ENCODE peak calls at places on chromosomes 16 and 17, in four cellular contexts. One of them, this sample, is unnamed.

GRCh38 chr17:47694818-47695663 is 1.1 kb downstream of the TBKBP1 start:
- DNase-seq in GM12865: no peak
- DNase-seq in uterus: peak
- DNase-seq in WTC11: no peak
- DNase-seq in this sample: peak

GRCh38 chr16:56662357-56663354 is 4.9 kb downstream of the MT1F start:
- DNase-seq in GM12865: no peak
- DNase-seq in WTC11: no peak
- DNase-seq in uterus: no peak
- DNase-seq in this sample: peak

GRCh38 chr16:11824362-11824761 is 27.0 kb downstream of the RSL1D1 start:
- DNase-seq in uterus: no peak
- DNase-seq in WTC11: no peak
- DNase-seq in GM12865: no peak
- DNase-seq in this sample: no peak

GRCh38 chr16:48635199-48635718 is 25.3 kb upstream of the N4BP1 start:
- DNase-seq in uterus: no peak
- DNase-seq in WTC11: no peak
- DNase-seq in GM12865: no peak
- DNase-seq in this sample: no peak

GRCh38 chr17:40516581-40517285 is 15.3 kb upstream of the TNS4 start:
- DNase-seq in WTC11: no peak
- DNase-seq in uterus: peak
- DNase-seq in GM12865: peak
- DNase-seq in this sample: no peak

GRCh38 chr17:48307814-48308411 is 122.1 kb downstream of the SKAP1 start:
- DNase-seq in uterus: peak
- DNase-seq in GM12865: peak
- DNase-seq in WTC11: peak
- DNase-seq in this sample: peak

GRCh38 chr16:47051031-47051430 is 77.6 kb upstream of the DNAJA2 start:
- DNase-seq in GM12865: no peak
- DNase-seq in uterus: no peak
- DNase-seq in WTC11: no peak
- DNase-seq in this sample: no peak

GRCh38 chr16:86427327-86427935 is 82.9 kb upstream of the FOXF1 start:
- DNase-seq in WTC11: no peak
- DNase-seq in uterus: no peak
- DNase-seq in GM12865: no peak
- DNase-seq in this sample: no peak

GRCh38 chr17:45149669-45150603 is 1.7 kb downstream of the HEXIM1 start:
- DNase-seq in uterus: peak
- DNase-seq in GM12865: peak
- DNase-seq in WTC11: peak
- DNase-seq in this sample: peak

GRCh38 chr16:80285089-80285488 is 255.7 kb upstream of the DYNLRB2 start:
- DNase-seq in uterus: no peak
- DNase-seq in WTC11: no peak
- DNase-seq in GM12865: no peak
- DNase-seq in this sample: no peak

GRCh38 chr17:37541880-37542675 is 52.4 kb downstream of the DUSP14 start:
- DNase-seq in uterus: no peak
- DNase-seq in WTC11: no peak
- DNase-seq in GM12865: no peak
- DNase-seq in this sample: no peak

GRCh38 chr16:818592-818991 is 18.1 kb upstream of the GNG13 start:
- DNase-seq in WTC11: no peak
- DNase-seq in uterus: no peak
- DNase-seq in GM12865: no peak
- DNase-seq in this sample: no peak

GRCh38 chr16:19549688-19550087 is 5.8 kb upstream of the VPS35L start:
- DNase-seq in WTC11: no peak
- DNase-seq in uterus: no peak
- DNase-seq in GM12865: no peak
- DNase-seq in this sample: no peak

GRCh38 chr17:67273900-67274299 is 28.9 kb upstream of the HELZ start:
- DNase-seq in WTC11: no peak
- DNase-seq in uterus: no peak
- DNase-seq in GM12865: no peak
- DNase-seq in this sample: no peak

GRCh38 chr17:35245196-35245486 is 2.3 kb downstream of the SLFN5 start:
- DNase-seq in WTC11: no peak
- DNase-seq in uterus: no peak
- DNase-seq in GM12865: no peak
- DNase-seq in this sample: no peak

GRCh38 chr17:21375757-21376584 is at the start of gene KCNJ12:
- DNase-seq in GM12865: no peak
- DNase-seq in uterus: no peak
- DNase-seq in WTC11: peak
- DNase-seq in this sample: no peak

GRCh38 chr17:17497065-17497844 is 1.1 kb upstream of the RASD1 start:
- DNase-seq in uterus: no peak
- DNase-seq in WTC11: peak
- DNase-seq in GM12865: no peak
- DNase-seq in this sample: no peak

GRCh38 chr16:89711601-89712475 is 8.9 kb downstream of the VPS9D1 start:
- DNase-seq in GM12865: peak
- DNase-seq in WTC11: peak
- DNase-seq in uterus: no peak
- DNase-seq in this sample: peak

GRCh38 chr17:45338996-45339535 is 22.2 kb upstream of the MAP3K14 start:
- DNase-seq in GM12865: no peak
- DNase-seq in uterus: no peak
- DNase-seq in WTC11: no peak
- DNase-seq in this sample: no peak

GRCh38 chr16:48047755-48048154 is 108.0 kb downstream of the ABCC12 start:
- DNase-seq in uterus: no peak
- DNase-seq in GM12865: no peak
- DNase-seq in WTC11: no peak
- DNase-seq in this sample: no peak

GRCh38 chr16:28003021-28003865 is 60.3 kb downstream of the GSG1L start:
- DNase-seq in GM12865: no peak
- DNase-seq in WTC11: no peak
- DNase-seq in uterus: no peak
- DNase-seq in this sample: no peak

GRCh38 chr17:7019406-7019805 is 3.4 kb upstream of the BCL6B start:
- DNase-seq in WTC11: no peak
- DNase-seq in GM12865: no peak
- DNase-seq in uterus: peak
- DNase-seq in this sample: no peak

GRCh38 chr16:64679976-64680375 is 441.9 kb downstream of the CDH11 start:
- DNase-seq in GM12865: no peak
- DNase-seq in WTC11: no peak
- DNase-seq in uterus: no peak
- DNase-seq in this sample: no peak

DNA sequence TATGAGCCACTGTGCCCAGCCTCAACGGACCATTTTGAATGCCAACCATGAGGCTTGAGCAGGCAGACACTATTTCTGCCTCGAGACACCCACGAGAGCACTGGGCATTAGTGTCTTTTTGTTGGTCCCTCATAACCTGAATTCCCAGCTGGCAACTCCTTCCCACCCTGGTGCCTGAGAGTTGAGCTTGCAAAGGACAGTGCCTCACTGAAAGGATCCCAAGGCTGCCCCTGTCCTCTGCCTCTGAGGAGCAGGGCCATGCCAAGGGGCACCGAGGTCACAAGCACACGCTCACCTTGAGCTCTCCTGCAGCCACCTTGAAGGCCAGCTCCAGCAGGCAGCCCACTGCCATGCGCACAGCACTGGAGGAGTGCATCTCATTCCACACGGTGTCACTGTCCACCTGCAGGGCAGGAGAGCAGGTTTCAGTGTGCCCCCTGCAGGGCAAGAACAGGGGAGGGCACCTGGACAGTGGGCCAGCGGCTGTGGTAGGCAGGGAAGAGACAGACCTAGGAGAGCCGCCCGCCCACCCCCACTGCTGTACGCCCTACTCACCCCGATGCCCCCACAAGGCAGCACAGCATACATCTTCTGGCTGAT is 12.8 kb downstream of the G6PC3 start:
- DNase-seq in GM12865: peak
- DNase-seq in uterus: no peak
- DNase-seq in WTC11: peak
- DNase-seq in this sample: no peak
- TF ChIP-seq CTCF in GM12865: peak
- TF ChIP-seq CTCF in uterus: no peak
- TF ChIP-seq CTCF in WTC11: no peak
- TF ChIP-seq CTCF in this sample: no peak

GRCh38 chr17:64045176-64045575 is 24.7 kb upstream of the ICAM2 start:
- DNase-seq in uterus: no peak
- DNase-seq in WTC11: no peak
- DNase-seq in GM12865: no peak
- DNase-seq in this sample: no peak
- TF ChIP-seq CTCF in uterus: no peak
- TF ChIP-seq CTCF in WTC11: no peak
- TF ChIP-seq CTCF in GM12865: no peak
- TF ChIP-seq CTCF in this sample: no peak

GRCh38 chr17:58270476-58271290 is 10.1 kb downstream of the MPO start:
- DNase-seq in GM12865: no peak
- DNase-seq in uterus: no peak
- DNase-seq in WTC11: peak
- DNase-seq in this sample: no peak
- TF ChIP-seq CTCF in GM12865: peak
- TF ChIP-seq CTCF in uterus: no peak
- TF ChIP-seq CTCF in WTC11: peak
- TF ChIP-seq CTCF in this sample: no peak

GRCh38 chr17:4806420-4806769 is 557 bp upstream of the PLD2 start:
- DNase-seq in WTC11: peak
- DNase-seq in uterus: no peak
- DNase-seq in GM12865: no peak
- DNase-seq in this sample: no peak

GRCh38 chr17:4807534-4808377 is 804 bp downstream of the PLD2 start:
- DNase-seq in GM12865: no peak
- DNase-seq in WTC11: no peak
- DNase-seq in uterus: no peak
- DNase-seq in this sample: peak

GRCh38 chr17:4810696-4811289 is 3.8 kb downstream of the PLD2 start:
- DNase-seq in uterus: no peak
- DNase-seq in GM12865: no peak
- DNase-seq in WTC11: no peak
- DNase-seq in this sample: no peak

GRCh38 chr17:4806770-4807533 is at the start of gene PLD2:
- DNase-seq in WTC11: peak
- DNase-seq in GM12865: peak
- DNase-seq in uterus: peak
- DNase-seq in this sample: peak

GRCh38 chr17:4808378-4808767 is 1.4 kb downstream of the PLD2 start:
- DNase-seq in WTC11: no peak
- DNase-seq in uterus: peak
- DNase-seq in GM12865: no peak
- DNase-seq in this sample: no peak
- TF ChIP-seq CTCF in WTC11: no peak
- TF ChIP-seq CTCF in uterus: no peak
- TF ChIP-seq CTCF in GM12865: no peak
- TF ChIP-seq CTCF in this sample: no peak

GRCh38 chr17:39178516-39178915 is 12.6 kb upstream of the ARL5C start:
- DNase-seq in GM12865: no peak
- DNase-seq in uterus: no peak
- DNase-seq in WTC11: no peak
- DNase-seq in this sample: no peak
- TF ChIP-seq CTCF in GM12865: no peak
- TF ChIP-seq CTCF in uterus: no peak
- TF ChIP-seq CTCF in WTC11: no peak
- TF ChIP-seq CTCF in this sample: no peak

GRCh38 chr16:69893086-69893485 is 58.0 kb upstream of the CLEC18A start:
- DNase-seq in GM12865: no peak
- DNase-seq in WTC11: no peak
- DNase-seq in uterus: no peak
- DNase-seq in this sample: no peak
- TF ChIP-seq CTCF in GM12865: no peak
- TF ChIP-seq CTCF in WTC11: no peak
- TF ChIP-seq CTCF in uterus: no peak
- TF ChIP-seq CTCF in this sample: no peak

DNA sequence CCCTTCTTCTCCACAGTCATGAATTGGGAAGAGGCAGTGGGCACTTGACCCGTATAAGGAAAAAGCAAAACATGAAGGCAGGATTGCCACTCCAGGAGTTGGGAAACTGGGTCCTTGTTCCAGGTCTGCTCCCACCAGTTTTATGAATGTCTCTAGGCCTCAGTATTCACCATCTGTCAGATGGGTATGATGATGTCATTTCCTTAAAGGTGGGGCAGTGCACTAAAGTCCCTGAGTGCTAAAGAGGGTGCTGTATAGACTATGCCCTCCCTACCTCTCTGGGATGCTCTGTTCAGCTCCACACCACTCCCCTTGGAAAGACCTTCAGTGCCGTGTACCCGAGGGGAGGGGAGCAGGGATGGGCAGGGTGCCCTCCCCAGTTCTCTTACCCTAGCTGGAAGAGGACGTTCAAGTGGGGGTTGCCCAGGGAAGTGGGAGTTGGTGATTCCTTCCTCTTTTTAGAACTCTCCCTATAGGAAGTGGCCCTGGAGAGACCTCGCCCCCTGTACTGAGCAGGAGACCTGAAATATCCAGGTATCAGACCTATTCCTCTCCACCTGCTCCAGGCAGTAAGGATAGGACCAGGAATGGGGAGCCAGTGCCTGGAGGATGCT is 2.2 kb downstream of the LASP1 start:
- DNase-seq in uterus: no peak
- DNase-seq in WTC11: no peak
- DNase-seq in GM12865: no peak
- DNase-seq in this sample: no peak
- TF ChIP-seq CTCF in uterus: no peak
- TF ChIP-seq CTCF in WTC11: no peak
- TF ChIP-seq CTCF in GM12865: no peak
- TF ChIP-seq CTCF in this sample: no peak

GRCh38 chr16:9333515-9333914 is 242.1 kb downstream of the HAPSTR1 start:
- DNase-seq in WTC11: no peak
- DNase-seq in GM12865: no peak
- DNase-seq in uterus: no peak
- DNase-seq in this sample: no peak
- TF ChIP-seq CTCF in WTC11: no peak
- TF ChIP-seq CTCF in GM12865: no peak
- TF ChIP-seq CTCF in uterus: no peak
- TF ChIP-seq CTCF in this sample: no peak

This sample was measured in nephron progenitor cell.